ENCODE peak calls at places on chromosomes 6 and 20, in eight cellular contexts. One of them, this sample, is unnamed.

GRCh38 chr20:45934046-45934586 is 367 bp upstream of the PCIF1 start:
- DNase-seq in fibroblast of the aortic adventitia: peak; percentile 48
- DNase-seq in astrocyte: peak; percentile 24
- DNase-seq in IMR-90: peak; percentile 31
- DNase-seq in tibial nerve: peak; percentile 44
- DNase-seq in PC-9: no peak
- DNase-seq in kidney: peak; percentile 93
- DNase-seq in left lung: peak; percentile 73
- DNase-seq in this sample: no peak

GRCh38 chr6:134706153-134706552 is 243.7 kb downstream of the ALDH8A1 start:
- DNase-seq in fibroblast of the aortic adventitia: no peak
- DNase-seq in kidney: no peak
- DNase-seq in PC-9: no peak
- DNase-seq in left lung: no peak
- DNase-seq in IMR-90: no peak
- DNase-seq in tibial nerve: no peak
- DNase-seq in astrocyte: no peak
- DNase-seq in this sample: no peak

GRCh38 chr6:42751055-42751454 is 5.2 kb upstream of the TBCC start:
- DNase-seq in kidney: no peak
- DNase-seq in fibroblast of the aortic adventitia: no peak
- DNase-seq in PC-9: no peak
- DNase-seq in astrocyte: no peak
- DNase-seq in left lung: no peak
- DNase-seq in tibial nerve: no peak
- DNase-seq in IMR-90: no peak
- DNase-seq in this sample: no peak

GRCh38 chr6:1388081-1388926 is 1.1 kb upstream of the FOXF2 start:
- DNase-seq in PC-9: no peak
- DNase-seq in left lung: no peak
- DNase-seq in kidney: peak; percentile 57
- DNase-seq in fibroblast of the aortic adventitia: no peak
- DNase-seq in astrocyte: no peak
- DNase-seq in tibial nerve: no peak
- DNase-seq in IMR-90: peak; percentile 53
- DNase-seq in this sample: no peak

GRCh38 chr20:54140927-54141566 is 32.7 kb downstream of the CYP24A1 start:
- DNase-seq in fibroblast of the aortic adventitia: peak; percentile 73
- DNase-seq in PC-9: peak; percentile 96
- DNase-seq in tibial nerve: no peak
- DNase-seq in left lung: no peak
- DNase-seq in IMR-90: peak; percentile 58
- DNase-seq in astrocyte: peak; percentile 88
- DNase-seq in kidney: no peak
- DNase-seq in this sample: peak; percentile 79

GRCh38 chr6:31094389-31094881 is 17.9 kb downstream of the C6orf15 start:
- DNase-seq in left lung: no peak
- DNase-seq in IMR-90: no peak
- DNase-seq in astrocyte: no peak
- DNase-seq in tibial nerve: no peak
- DNase-seq in kidney: no peak
- DNase-seq in fibroblast of the aortic adventitia: peak; percentile 30
- DNase-seq in PC-9: no peak
- DNase-seq in this sample: peak; percentile 33

GRCh38 chr20:35171753-35172433 is at the start of gene PROCR:
- DNase-seq in astrocyte: peak; percentile 91
- DNase-seq in PC-9: peak; percentile 68
- DNase-seq in left lung: peak; percentile 87
- DNase-seq in fibroblast of the aortic adventitia: peak; percentile 93
- DNase-seq in IMR-90: peak; percentile 90
- DNase-seq in kidney: peak; percentile 92
- DNase-seq in tibial nerve: peak; percentile 89
- DNase-seq in this sample: peak; percentile 100

GRCh38 chr20:8414611-8415274 is 282.7 kb downstream of the PLCB1 start:
- DNase-seq in left lung: no peak
- DNase-seq in PC-9: peak; percentile 65
- DNase-seq in astrocyte: peak; percentile 80
- DNase-seq in tibial nerve: no peak
- DNase-seq in kidney: no peak
- DNase-seq in fibroblast of the aortic adventitia: peak; percentile 76
- DNase-seq in IMR-90: peak; percentile 78
- DNase-seq in this sample: peak; percentile 43

GRCh38 chr20:47377122-47377722 is 20.7 kb upstream of the ZMYND8 start:
- DNase-seq in tibial nerve: no peak
- DNase-seq in PC-9: no peak
- DNase-seq in fibroblast of the aortic adventitia: no peak
- DNase-seq in astrocyte: no peak
- DNase-seq in kidney: no peak
- DNase-seq in left lung: no peak
- DNase-seq in IMR-90: no peak
- DNase-seq in this sample: peak; percentile 90

DNA sequence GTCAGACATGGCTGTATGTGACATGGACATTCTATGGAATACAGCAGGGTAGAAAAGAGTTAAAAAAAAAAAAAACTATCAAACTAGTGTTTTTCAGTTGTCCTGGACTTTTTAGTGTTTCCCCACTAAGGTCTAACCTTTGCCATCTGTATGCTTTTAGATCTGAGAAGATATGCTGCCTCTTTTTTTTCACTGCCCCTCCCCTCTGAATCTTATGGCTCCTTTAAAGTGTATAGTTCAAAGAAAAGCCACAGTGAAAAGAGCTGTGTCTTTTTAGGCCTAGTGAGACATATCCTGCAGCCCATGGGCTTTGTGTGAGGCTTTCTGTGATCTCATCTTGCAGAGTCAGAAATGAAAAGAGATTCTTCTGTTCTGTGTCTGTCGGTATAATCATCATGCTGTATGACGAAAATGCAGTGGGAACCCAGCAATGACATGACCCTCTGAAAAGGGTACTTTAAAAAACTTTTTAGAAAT is 29.3 kb downstream of the ADGRG6 start:
- DNase-seq in astrocyte: peak; percentile 53
- DNase-seq in fibroblast of the aortic adventitia: no peak
- DNase-seq in kidney: no peak
- DNase-seq in IMR-90: peak; percentile 84
- DNase-seq in PC-9: no peak
- DNase-seq in tibial nerve: no peak
- DNase-seq in left lung: no peak
- DNase-seq in this sample: peak; percentile 62
- H3K4me3 ChIP-seq in astrocyte: no peak overlapping the region
- H3K4me3 ChIP-seq in fibroblast of the aortic adventitia: no peak overlapping the region
- H3K4me3 ChIP-seq in kidney: no peak overlapping the region
- H3K4me3 ChIP-seq in IMR-90: no peak overlapping the region
- H3K4me3 ChIP-seq in PC-9: no peak overlapping the region
- H3K4me3 ChIP-seq in tibial nerve: no peak overlapping the region
- H3K4me3 ChIP-seq in left lung: no peak overlapping the region
- H3K4me3 ChIP-seq in this sample: no peak overlapping the region

GRCh38 chr6:45946352-45946751 is 69.3 kb downstream of the CLIC5 start:
- DNase-seq in kidney: no peak
- DNase-seq in IMR-90: peak; percentile 72
- DNase-seq in PC-9: no peak
- DNase-seq in astrocyte: peak; percentile 67
- DNase-seq in left lung: peak; percentile 44
- DNase-seq in fibroblast of the aortic adventitia: peak; percentile 91
- DNase-seq in tibial nerve: peak; percentile 50
- DNase-seq in this sample: no peak
- TF ChIP-seq CTCF in kidney: peak; percentile 22
- TF ChIP-seq CTCF in IMR-90: peak; percentile 54
- TF ChIP-seq CTCF in PC-9: no peak
- TF ChIP-seq CTCF in astrocyte: peak; percentile 21
- TF ChIP-seq CTCF in left lung: no peak
- TF ChIP-seq CTCF in fibroblast of the aortic adventitia: peak; percentile 68
- TF ChIP-seq CTCF in tibial nerve: no peak
- TF ChIP-seq CTCF in this sample: no peak

GRCh38 chr6:139323511-139324445 is 32.0 kb upstream of the TXLNB start:
- DNase-seq in kidney: peak; percentile 73
- DNase-seq in tibial nerve: peak; percentile 76
- DNase-seq in PC-9: no peak
- DNase-seq in astrocyte: peak; percentile 73
- DNase-seq in fibroblast of the aortic adventitia: no peak
- DNase-seq in IMR-90: peak; percentile 75
- DNase-seq in left lung: peak; percentile 81
- DNase-seq in this sample: no peak
- H3K4me3 ChIP-seq in kidney: no peak overlapping the region
- H3K4me3 ChIP-seq in tibial nerve: peak overlapping the region; percentile 33
- H3K4me3 ChIP-seq in PC-9: peak overlapping the region; percentile 20
- H3K4me3 ChIP-seq in astrocyte: peak overlapping the region; percentile 33
- H3K4me3 ChIP-seq in fibroblast of the aortic adventitia: no peak overlapping the region
- H3K4me3 ChIP-seq in IMR-90: no peak overlapping the region
- H3K4me3 ChIP-seq in left lung: peak overlapping the region; percentile 14
- H3K4me3 ChIP-seq in this sample: no peak overlapping the region

GRCh38 chr20:37758332-37758731 is 64.5 kb downstream of the CTNNBL1 start:
- DNase-seq in left lung: no peak
- DNase-seq in kidney: no peak
- DNase-seq in IMR-90: no peak
- DNase-seq in tibial nerve: no peak
- DNase-seq in astrocyte: no peak
- DNase-seq in PC-9: no peak
- DNase-seq in fibroblast of the aortic adventitia: no peak
- DNase-seq in this sample: no peak
- TF ChIP-seq CTCF in left lung: no peak
- TF ChIP-seq CTCF in kidney: no peak
- TF ChIP-seq CTCF in IMR-90: no peak
- TF ChIP-seq CTCF in tibial nerve: no peak
- TF ChIP-seq CTCF in astrocyte: peak; percentile 6
- TF ChIP-seq CTCF in PC-9: no peak
- TF ChIP-seq CTCF in fibroblast of the aortic adventitia: peak; percentile 7
- TF ChIP-seq CTCF in this sample: peak; percentile 35

DNA sequence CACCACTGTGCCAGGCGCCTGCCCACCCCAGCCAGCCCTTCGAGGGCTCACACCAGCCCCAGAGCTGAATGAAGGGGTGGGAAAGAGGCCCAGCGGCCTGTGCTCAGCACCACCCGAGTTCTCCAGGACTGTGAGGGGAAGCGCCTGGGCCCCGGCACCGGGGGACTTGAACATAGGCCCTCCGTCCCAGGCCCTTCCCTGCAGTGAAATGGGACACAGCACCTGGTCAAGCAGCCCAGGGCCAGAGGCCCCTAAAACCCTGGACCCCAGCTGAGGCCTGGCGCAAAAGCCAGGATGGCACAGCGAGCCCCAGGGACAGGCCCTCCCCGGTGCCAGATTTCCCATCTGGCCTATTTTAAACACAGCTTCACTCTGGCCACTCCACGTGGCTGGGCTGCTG is 4.0 kb downstream of the KCNQ2 start:
- DNase-seq in tibial nerve: no peak
- DNase-seq in kidney: no peak
- DNase-seq in left lung: no peak
- DNase-seq in IMR-90: no peak
- DNase-seq in PC-9: no peak
- DNase-seq in astrocyte: no peak
- DNase-seq in fibroblast of the aortic adventitia: no peak
- DNase-seq in this sample: no peak
- H3K4me3 ChIP-seq in tibial nerve: no peak overlapping the region
- H3K4me3 ChIP-seq in kidney: no peak overlapping the region
- H3K4me3 ChIP-seq in left lung: no peak overlapping the region
- H3K4me3 ChIP-seq in IMR-90: no peak overlapping the region
- H3K4me3 ChIP-seq in PC-9: no peak overlapping the region
- H3K4me3 ChIP-seq in astrocyte: no peak overlapping the region
- H3K4me3 ChIP-seq in fibroblast of the aortic adventitia: no peak overlapping the region
- H3K4me3 ChIP-seq in this sample: no peak overlapping the region

GRCh38 chr6:132780770-132781371 is 17.6 kb downstream of the SLC18B1 start:
- DNase-seq in left lung: no peak
- DNase-seq in IMR-90: peak; percentile 63
- DNase-seq in fibroblast of the aortic adventitia: peak; percentile 52
- DNase-seq in PC-9: no peak
- DNase-seq in astrocyte: no peak
- DNase-seq in kidney: no peak
- DNase-seq in tibial nerve: no peak
- DNase-seq in this sample: peak; percentile 46
- TF ChIP-seq CTCF in left lung: no peak
- TF ChIP-seq CTCF in IMR-90: peak; percentile 62
- TF ChIP-seq CTCF in fibroblast of the aortic adventitia: peak; percentile 69
- TF ChIP-seq CTCF in PC-9: peak; percentile 73
- TF ChIP-seq CTCF in astrocyte: peak; percentile 30
- TF ChIP-seq CTCF in kidney: no peak
- TF ChIP-seq CTCF in tibial nerve: no peak
- TF ChIP-seq CTCF in this sample: peak; percentile 69

GRCh38 chr6:10315034-10315433 is 99.8 kb downstream of the TFAP2A start:
- DNase-seq in PC-9: no peak
- DNase-seq in fibroblast of the aortic adventitia: no peak
- DNase-seq in kidney: no peak
- DNase-seq in astrocyte: no peak
- DNase-seq in tibial nerve: no peak
- DNase-seq in left lung: no peak
- DNase-seq in IMR-90: no peak
- DNase-seq in this sample: no peak
- H3K4me3 ChIP-seq in PC-9: no peak overlapping the region
- H3K4me3 ChIP-seq in fibroblast of the aortic adventitia: no peak overlapping the region
- H3K4me3 ChIP-seq in kidney: no peak overlapping the region
- H3K4me3 ChIP-seq in astrocyte: no peak overlapping the region
- H3K4me3 ChIP-seq in tibial nerve: no peak overlapping the region
- H3K4me3 ChIP-seq in left lung: no peak overlapping the region
- H3K4me3 ChIP-seq in IMR-90: no peak overlapping the region
- H3K4me3 ChIP-seq in this sample: no peak overlapping the region

DNA sequence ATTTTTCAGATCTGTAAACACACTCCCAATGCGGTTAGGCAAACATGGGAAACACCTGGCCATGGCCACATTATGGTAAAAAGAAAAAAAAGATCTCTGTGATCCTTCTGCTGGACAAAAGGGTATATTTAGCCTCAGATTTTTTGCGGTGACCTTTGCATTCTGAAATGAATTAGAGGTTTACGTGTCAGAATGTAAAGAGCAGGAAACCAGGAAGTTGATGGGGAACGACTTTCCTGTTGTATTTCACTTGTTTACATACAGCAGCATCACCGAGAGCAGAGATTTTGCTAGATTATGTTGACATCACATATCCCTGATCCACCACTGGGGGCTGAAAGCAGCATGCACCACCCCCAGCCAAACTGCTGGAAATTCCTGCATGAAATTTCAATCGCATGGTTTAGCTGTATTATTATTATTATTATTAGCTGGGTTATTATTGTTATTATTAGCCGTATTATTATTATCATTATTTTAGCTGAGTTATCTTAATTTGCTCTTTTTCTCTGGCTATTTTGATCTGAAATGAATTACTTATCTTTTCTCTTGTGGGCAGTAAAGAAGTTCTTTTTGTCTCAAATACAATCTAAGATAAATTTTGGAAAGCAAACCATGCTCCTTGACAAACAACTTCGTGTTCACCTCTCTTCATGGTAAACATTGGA is 189.4 kb downstream of the ZFP64 start:
- DNase-seq in fibroblast of the aortic adventitia: no peak
- DNase-seq in astrocyte: no peak
- DNase-seq in left lung: no peak
- DNase-seq in kidney: no peak
- DNase-seq in tibial nerve: no peak
- DNase-seq in IMR-90: peak; percentile 30
- DNase-seq in PC-9: peak; percentile 46
- DNase-seq in this sample: peak; percentile 15
- TF ChIP-seq CTCF in fibroblast of the aortic adventitia: peak; percentile 23
- TF ChIP-seq CTCF in astrocyte: peak; percentile 28
- TF ChIP-seq CTCF in left lung: no peak
- TF ChIP-seq CTCF in kidney: no peak
- TF ChIP-seq CTCF in tibial nerve: no peak
- TF ChIP-seq CTCF in IMR-90: peak; percentile 21
- TF ChIP-seq CTCF in PC-9: no peak
- TF ChIP-seq CTCF in this sample: no peak